ENCODE peak calls at places on chromosomes 2 and 18, in five cellular contexts. H is WTC11, E is SW480, X is NCI-H1105 treated with DMSO at 0.1 percent for 48 hours, W is ELR. B is an unnamed sample.

GRCh38 chr18:49016648-49017539 is 66.1 kb upstream of the SMAD7 start:
- DNase-seq in H (no peak), E (peak), X (no peak), W (peak), B (no peak)

GRCh38 chr18:63148449-63149199 is 170.9 kb downstream of the BCL2 start:
- DNase-seq in H (no peak), E (no peak), X (peak), W (no peak), B (no peak)

GRCh38 chr2:171432969-171433762 is 624 bp downstream of the METTL8 start:
- DNase-seq in H (peak), E (peak), X (peak), W (peak), B (peak)

GRCh38 chr2:43227830-43228280 is 1.4 kb upstream of the ZFP36L2 start:
- DNase-seq in H (no peak), E (peak), X (no peak), W (no peak), B (no peak)

GRCh38 chr2:42060718-42061619 is 13.1 kb downstream of the PKDCC start:
- DNase-seq in H (no peak), E (no peak), X (no peak), W (no peak), B (no peak)

GRCh38 chr2:37984589-37984988 is 59.5 kb downstream of the RMDN2 start:
- DNase-seq in H (no peak), E (no peak), X (no peak), W (peak), B (no peak)

GRCh38 chr2:231663458-231664290 is 44.7 kb upstream of the PTMA start:
- DNase-seq in H (no peak), E (no peak), X (no peak), W (no peak), B (no peak)

GRCh38 chr2:8550932-8551621 is 130.8 kb upstream of the ID2 start:
- DNase-seq in H (no peak), E (no peak), X (no peak), W (no peak), B (no peak)

GRCh38 chr18:76348267-76349066 is 146.6 kb downstream of the ZNF516 start:
- DNase-seq in H (no peak), E (no peak), X (no peak), W (no peak), B (no peak)

GRCh38 chr2:235716875-235717496 is 223.1 kb downstream of the AGAP1 start:
- DNase-seq in H (no peak), E (no peak), X (peak), W (peak), B (no peak)

GRCh38 chr2:179049546-179050311 is at the start of gene CCDC141:
- DNase-seq in H (no peak), E (no peak), X (no peak), W (no peak), B (peak)

GRCh38 chr2:36734304-36734703 is 37.8 kb downstream of the VIT start:
- DNase-seq in H (no peak), E (no peak), X (no peak), W (peak), B (no peak)

GRCh38 chr2:24050041-24050655 is 607 bp downstream of the FKBP1B start:
- DNase-seq in H (peak), E (peak), X (no peak), W (peak), B (no peak)